ENCODE peak calls at places on chromosome 13, in seven cellular contexts. Q, H, Z, U, K, G and L are unnamed samples.

GRCh38 chr13:98513837-98514236 is 63.1 kb downstream of the STK24 start:
- DNase-seq in Q (no peak), H (no peak), Z (no peak), U (no peak), K (no peak), G (no peak), L (no peak)

GRCh38 chr13:64471916-64472315 is 2758.2 kb downstream of the PCDH9 start:
- DNase-seq in Q (peak; percentile 14), H (no peak), Z (peak; percentile 67), U (no peak), K (no peak), G (peak; percentile 70), L (no peak)

GRCh38 chr13:74573654-74574053 is 439.4 kb upstream of the KLF12 start:
- DNase-seq in Q (peak; percentile 65), H (peak; percentile 8), Z (no peak), U (no peak), K (no peak), G (no peak), L (no peak)

GRCh38 chr13:49807681-49808080 is 15.2 kb upstream of the KPNA3 start:
- DNase-seq in Q (no peak), H (no peak), Z (no peak), U (no peak), K (no peak), G (no peak), L (no peak)

GRCh38 chr13:99442273-99442895 is 58.9 kb upstream of the TM9SF2 start:
- DNase-seq in Q (peak; percentile 67), H (no peak), Z (peak; percentile 39), U (no peak), K (no peak), G (peak; percentile 53), L (peak; percentile 59)

GRCh38 chr13:83880275-83881027 is 1.8 kb downstream of the SLITRK1 start:
- DNase-seq in Q (no peak), H (no peak), Z (no peak), U (no peak), K (no peak), G (no peak), L (no peak)

GRCh38 chr13:110641055-110642015 is 26.0 kb downstream of the NAXD start:
- DNase-seq in Q (no peak), H (no peak), Z (peak; percentile 31), U (no peak), K (no peak), G (no peak), L (no peak)

GRCh38 chr13:38871275-38871674 is 119.4 kb downstream of the STOML3 start:
- DNase-seq in Q (peak; percentile 12), H (no peak), Z (no peak), U (no peak), K (no peak), G (no peak), L (no peak)

GRCh38 chr13:43663474-43664090 is 123.2 kb downstream of the ENOX1 start:
- DNase-seq in Q (no peak), H (no peak), Z (peak; percentile 54), U (no peak), K (no peak), G (no peak), L (no peak)

GRCh38 chr13:113598481-113598880 is 13.9 kb downstream of the TFDP1 start:
- DNase-seq in Q (no peak), H (no peak), Z (no peak), U (no peak), K (no peak), G (no peak), L (no peak)

GRCh38 chr13:21014666-21015170 is 46.7 kb downstream of the LATS2 start:
- DNase-seq in Q (no peak), H (no peak), Z (peak; percentile 87), U (no peak), K (no peak), G (no peak), L (no peak)

GRCh38 chr13:99655351-99656091 is 154.2 kb downstream of the TM9SF2 start:
- DNase-seq in Q (no peak), H (no peak), Z (peak; percentile 47), U (no peak), K (no peak), G (peak; percentile 96), L (no peak)

GRCh38 chr13:112947796-112948195 is 21.2 kb upstream of the MCF2L start:
- DNase-seq in Q (no peak), H (no peak), Z (no peak), U (no peak), K (no peak), G (no peak), L (no peak)